ENCODE peak calls at places on chromosomes 3 and 15, in five cellular contexts. Q is esophagus muscularis mucosa, O is HCT116, W is transverse colon, A is sigmoid colon. I is an unnamed sample.
A peak's percentile ranks its signal among the peaks of the same experiment; 100 is the strongest.

GRCh38 chr3:197958346-197958745 is 1.7 kb upstream of the LMLN start:
- DNase-seq in Q (no peak), O (no peak), W (no peak), A (no peak), I (no peak)

GRCh38 chr3:57856675-57857074 is 100.6 kb downstream of the SLMAP start:
- DNase-seq in Q (no peak), O (no peak), W (no peak), A (no peak), I (no peak)

GRCh38 chr3:61638721-61639120 is 77.3 kb downstream of the PTPRG start:
- DNase-seq in Q (no peak), O (no peak), W (no peak), A (no peak), I (no peak)

GRCh38 chr3:64612916-64613526 is 74.8 kb downstream of the ADAMTS9 start:
- DNase-seq in Q (no peak), O (no peak), W (no peak), A (peak; percentile 65), I (no peak)

GRCh38 chr3:2823437-2824211 is 286.6 kb downstream of the IL5RA start:
- DNase-seq in Q (no peak), O (no peak), W (no peak), A (no peak), I (no peak)

GRCh38 chr3:178155521-178155920 is 380.7 kb upstream of the KCNMB2 start:
- DNase-seq in Q (no peak), O (no peak), W (no peak), A (no peak), I (no peak)

GRCh38 chr15:84598250-84598649 is 2.6 kb upstream of the ZSCAN2 start:
- DNase-seq in Q (no peak), O (no peak), W (no peak), A (no peak), I (no peak)

GRCh38 chr3:133835961-133836360 is 30.3 kb downstream of the SRPRB start:
- DNase-seq in Q (no peak), O (no peak), W (no peak), A (no peak), I (no peak)

GRCh38 chr3:72924055-72924454 is 36.2 kb downstream of the GXYLT2 start:
- DNase-seq in Q (no peak), O (no peak), W (no peak), A (no peak), I (no peak)

GRCh38 chr3:85337895-85338294 is 379.1 kb downstream of the CADM2 start:
- DNase-seq in Q (no peak), O (no peak), W (no peak), A (no peak), I (no peak)

GRCh38 chr3:128322030-128323022 is 144.4 kb downstream of the DNAJB8 start:
- DNase-seq in Q (no peak), O (no peak), W (peak; percentile 51), A (peak; percentile 73), I (peak; percentile 85)

GRCh38 chr15:51801391-51801835 is 28.0 kb upstream of the TMOD3 start:
- DNase-seq in Q (no peak), O (peak; percentile 33), W (no peak), A (no peak), I (no peak)

GRCh38 chr3:127373701-127374625 is 86.1 kb upstream of the PRR20G start:
- DNase-seq in Q (no peak), O (peak; percentile 8), W (peak; percentile 20), A (no peak), I (no peak)

GRCh38 chr3:197430502-197430901 is 125.3 kb downstream of the BDH1 start:
- DNase-seq in Q (no peak), O (no peak), W (no peak), A (no peak), I (no peak)

GRCh38 chr15:56989411-56989924 is 71.0 kb downstream of the TCF12 start:
- DNase-seq in Q (no peak), O (no peak), W (no peak), A (no peak), I (no peak)

GRCh38 chr15:91660174-91660649 is 193.3 kb upstream of the SLCO3A1 start:
- DNase-seq in Q (no peak), O (no peak), W (no peak), A (no peak), I (no peak)

GRCh38 chr3:143928056-143928455 is 43.6 kb upstream of the DIPK2A start:
- DNase-seq in Q (no peak), O (no peak), W (no peak), A (no peak), I (no peak)

GRCh38 chr3:58414538-58415197 is 19.0 kb downstream of the PDHB start:
- DNase-seq in Q (no peak), O (peak; percentile 44), W (peak; percentile 31), A (peak; percentile 72), I (no peak)

GRCh38 chr3:14143826-14144225 is 19.0 kb downstream of the TMEM43 start:
- DNase-seq in Q (no peak), O (no peak), W (peak; percentile 43), A (peak; percentile 88), I (no peak)

GRCh38 chr3:135218304-135218703 is 423.2 kb downstream of the EPHB1 start:
- DNase-seq in Q (peak; percentile 21), O (no peak), W (no peak), A (no peak), I (peak; percentile 16)

GRCh38 chr3:178966299-178967183 is 105.1 kb downstream of the ZMAT3 start:
- DNase-seq in Q (no peak), O (peak; percentile 29), W (no peak), A (no peak), I (no peak)

GRCh38 chr3:21292971-21293370 is 458.0 kb downstream of the ZNF385D start:
- DNase-seq in Q (no peak), O (no peak), W (no peak), A (no peak), I (no peak)

GRCh38 chr15:31476411-31476810 is 149.8 kb downstream of the KLF13 start:
- DNase-seq in Q (no peak), O (no peak), W (peak; percentile 2), A (peak; percentile 24), I (no peak)

GRCh38 chr3:158452324-158452723 is 118.7 kb upstream of the MLF1 start:
- DNase-seq in Q (no peak), O (no peak), W (no peak), A (no peak), I (no peak)

GRCh38 chr3:38479431-38480092 is 16.6 kb upstream of the EXOG start:
- DNase-seq in Q (peak; percentile 89), O (no peak), W (peak; percentile 68), A (peak; percentile 83), I (no peak)

GRCh38 chr15:89783111-89783860 is 7.2 kb downstream of the MESP2 start:
- DNase-seq in Q (no peak), O (no peak), W (no peak), A (no peak), I (no peak)
- TF ChIP-seq POLR2A in Q (no peak), O (no peak), W (no peak), A (no peak), I (no peak)

DNA sequence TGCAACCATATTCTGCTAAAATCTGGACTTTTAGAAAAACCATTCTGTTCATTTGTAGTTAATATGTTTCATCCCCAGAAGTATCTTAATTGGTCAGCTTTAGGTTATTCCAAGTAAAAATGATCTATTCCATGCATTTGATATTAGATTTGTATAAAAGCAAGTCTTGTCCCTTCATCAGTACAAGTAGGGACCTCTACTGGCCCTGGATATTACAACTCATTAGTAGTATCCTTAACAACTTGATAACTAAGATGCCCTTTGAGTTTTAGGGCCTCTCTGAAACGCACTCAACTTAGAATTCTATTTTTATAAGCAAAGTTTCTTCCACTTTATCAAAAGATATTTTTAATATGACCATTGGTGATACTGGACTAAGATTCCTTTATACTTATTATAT is 25.3 kb upstream of the SELENOT start:
- DNase-seq in Q (no peak), O (no peak), W (no peak), A (no peak), I (no peak)
- TF ChIP-seq CTCF in Q (no peak), O (no peak), W (no peak), A (no peak), I (no peak)

GRCh38 chr3:151382671-151383070 is 1.9 kb downstream of the P2RY12 start:
- DNase-seq in Q (no peak), O (no peak), W (no peak), A (no peak), I (no peak)

GRCh38 chr3:151383111-151383510 is 1.4 kb downstream of the P2RY12 start:
- DNase-seq in Q (no peak), O (no peak), W (no peak), A (no peak), I (no peak)

GRCh38 chr3:151383956-151384355 is 597 bp downstream of the P2RY12 start:
- DNase-seq in Q (no peak), O (no peak), W (no peak), A (no peak), I (no peak)

GRCh38 chr3:151386063-151386462 is 1.5 kb upstream of the P2RY12 start:
- DNase-seq in Q (no peak), O (no peak), W (no peak), A (no peak), I (no peak)

GRCh38 chr3:151384741-151385174 is at the start of gene P2RY12:
- DNase-seq in Q (no peak), O (no peak), W (no peak), A (no peak), I (no peak)
- TF ChIP-seq POLR2AphosphoS5 in Q (no peak), O (no peak), W (no peak), A (no peak), I (no peak)

GRCh38 chr15:66700802-66701421 is 1.1 kb upstream of the SMAD6 start:
- DNase-seq in Q (peak; percentile 98), O (peak; percentile 87), W (peak; percentile 97), A (peak; percentile 98), I (no peak)

GRCh38 chr15:66702035-66702769 is at the start of gene SMAD6:
- DNase-seq in Q (peak; percentile 98), O (peak; percentile 95), W (peak; percentile 94), A (peak; percentile 97), I (no peak)

GRCh38 chr15:66700412-66700801 is 1.6 kb upstream of the SMAD6 start:
- DNase-seq in Q (no peak), O (no peak), W (no peak), A (no peak), I (no peak)

GRCh38 chr15:66702770-66703539 is 919 bp downstream of the SMAD6 start:
- DNase-seq in Q (no peak), O (no peak), W (peak; percentile 29), A (no peak), I (no peak)

DNA sequence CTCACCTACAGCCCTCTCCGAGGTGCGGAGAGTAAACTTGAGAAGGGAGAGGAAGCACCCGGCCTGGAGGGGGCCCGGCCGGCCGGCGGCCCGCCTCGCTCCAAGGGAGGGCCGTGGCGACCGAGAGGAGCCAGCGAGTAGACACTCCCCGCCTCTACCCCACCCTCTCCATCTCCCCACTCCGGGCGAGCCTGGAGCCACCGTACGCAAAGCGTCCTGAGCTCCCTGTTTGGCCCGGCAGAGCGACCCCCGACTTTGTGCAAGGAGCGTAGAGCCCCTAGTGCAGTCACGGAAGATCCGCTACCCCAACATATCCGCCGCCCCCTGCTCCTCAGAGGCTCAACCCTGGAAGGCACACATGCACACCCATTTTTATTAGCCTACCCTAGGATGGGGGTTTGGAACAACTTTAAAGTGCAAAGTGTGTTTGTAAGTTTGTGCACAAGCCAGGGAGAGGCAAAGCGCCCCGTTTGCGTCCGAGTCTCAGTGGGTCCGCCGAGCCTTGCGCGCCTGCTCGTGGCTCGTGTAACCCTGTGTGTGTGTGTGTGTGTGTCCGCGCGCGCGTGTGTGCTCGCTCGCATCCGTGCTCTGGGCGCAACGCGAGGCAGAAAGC is 508 bp upstream of the SMAD6 start:
- DNase-seq in Q (no peak), O (peak; percentile 27), W (peak; percentile 54), A (peak; percentile 73), I (no peak)
- TF ChIP-seq POLR2A in Q (no peak), O (no peak), W (no peak), A (no peak), I (no peak)

I was measured in vagina.